ENCODE peak calls at places on chromosomes 11 and 22, in six cellular contexts. Q is heart right ventricle, W is GM06990, V is epithelial cell of esophagus, H is HCT116, S is choroid plexus epithelial cell. N is an unnamed sample.

GRCh38 chr11:11841121-11841604 is 609 bp upstream of the USP47 start:
- DNase-seq in Q (peak), H (peak), W (no peak), V (no peak), S (peak), N (no peak)

GRCh38 chr22:35888181-35888870 is 140.3 kb downstream of the RBFOX2 start:
- DNase-seq in Q (no peak), W (no peak), V (no peak), S (no peak), H (no peak), N (no peak)

GRCh38 chr11:18280438-18281046 is 14.5 kb downstream of the SAA1 start:
- DNase-seq in S (no peak), Q (no peak), V (no peak), W (peak), H (no peak), N (no peak)

GRCh38 chr11:65185166-65185565 is 3.4 kb downstream of the CAPN1 start:
- DNase-seq in Q (no peak), H (no peak), W (no peak), S (no peak), V (no peak), N (no peak)

GRCh38 chr11:1746516-1746931 is 3.9 kb downstream of the IFITM10 start:
- DNase-seq in S (no peak), H (no peak), W (no peak), V (no peak), Q (no peak), N (no peak)

GRCh38 chr11:121800704-121801516 is 315.1 kb downstream of the BLID start:
- DNase-seq in W (no peak), V (no peak), Q (no peak), H (no peak), S (peak), N (no peak)

GRCh38 chr11:35539781-35540281 is 14.4 kb upstream of the PAMR1 start:
- DNase-seq in W (no peak), H (no peak), Q (peak), S (peak), V (peak), N (no peak)

GRCh38 chr11:37504925-37505324 is 906.9 kb upstream of the RAG2 start:
- DNase-seq in Q (no peak), S (peak), W (no peak), V (peak), H (no peak), N (no peak)

GRCh38 chr11:110121204-110121603 is 28.0 kb downstream of the ZC3H12C start:
- DNase-seq in Q (no peak), S (peak), W (no peak), H (no peak), V (peak), N (no peak)

GRCh38 chr11:67024410-67024809 is 1.5 kb downstream of the SYT12 start:
- DNase-seq in Q (no peak), S (no peak), H (no peak), V (no peak), W (peak), N (no peak)

GRCh38 chr22:40637181-40638150 is 947 bp upstream of the MRTFA start:
- DNase-seq in Q (peak), H (no peak), W (no peak), V (peak), S (no peak), N (no peak)

GRCh38 chr22:38417252-38418060 is 37.5 kb downstream of the KCNJ4 start:
- DNase-seq in H (no peak), Q (no peak), V (no peak), W (no peak), S (no peak), N (no peak)

GRCh38 chr22:44995715-44996114 is 14.1 kb downstream of the PHF21B start:
- DNase-seq in H (no peak), Q (no peak), W (no peak), V (no peak), S (no peak), N (no peak)

GRCh38 chr11:86802601-86803051 is 2.3 kb downstream of the PRSS23 start:
- DNase-seq in S (peak), H (peak), Q (no peak), V (peak), W (no peak), N (no peak)

GRCh38 chr11:119093951-119094815 is 7.5 kb downstream of the DPAGT1 start:
- DNase-seq in W (peak), S (peak), H (no peak), V (peak), Q (no peak), N (no peak)

GRCh38 chr22:23396362-23397007 is 183.6 kb downstream of the IGLL1 start:
- DNase-seq in Q (no peak), V (no peak), S (no peak), W (no peak), H (no peak), N (no peak)

GRCh38 chr11:46457659-46458058 is 66.1 kb upstream of the CHRM4 start:
- DNase-seq in V (peak), S (peak), H (no peak), Q (no peak), W (no peak), N (no peak)
- TF ChIP-seq CTCF in V (no peak), S (no peak), H (no peak), Q (no peak), W (no peak), N (no peak)

GRCh38 chr11:46295996-46296519 is 18.6 kb downstream of the CREB3L1 start:
- DNase-seq in Q (peak), V (no peak), S (peak), H (no peak), W (no peak), N (no peak)
- H3K4me3 ChIP-seq in Q (peak), V (peak), S (peak), H (no peak), W (peak), N (peak)

DNA sequence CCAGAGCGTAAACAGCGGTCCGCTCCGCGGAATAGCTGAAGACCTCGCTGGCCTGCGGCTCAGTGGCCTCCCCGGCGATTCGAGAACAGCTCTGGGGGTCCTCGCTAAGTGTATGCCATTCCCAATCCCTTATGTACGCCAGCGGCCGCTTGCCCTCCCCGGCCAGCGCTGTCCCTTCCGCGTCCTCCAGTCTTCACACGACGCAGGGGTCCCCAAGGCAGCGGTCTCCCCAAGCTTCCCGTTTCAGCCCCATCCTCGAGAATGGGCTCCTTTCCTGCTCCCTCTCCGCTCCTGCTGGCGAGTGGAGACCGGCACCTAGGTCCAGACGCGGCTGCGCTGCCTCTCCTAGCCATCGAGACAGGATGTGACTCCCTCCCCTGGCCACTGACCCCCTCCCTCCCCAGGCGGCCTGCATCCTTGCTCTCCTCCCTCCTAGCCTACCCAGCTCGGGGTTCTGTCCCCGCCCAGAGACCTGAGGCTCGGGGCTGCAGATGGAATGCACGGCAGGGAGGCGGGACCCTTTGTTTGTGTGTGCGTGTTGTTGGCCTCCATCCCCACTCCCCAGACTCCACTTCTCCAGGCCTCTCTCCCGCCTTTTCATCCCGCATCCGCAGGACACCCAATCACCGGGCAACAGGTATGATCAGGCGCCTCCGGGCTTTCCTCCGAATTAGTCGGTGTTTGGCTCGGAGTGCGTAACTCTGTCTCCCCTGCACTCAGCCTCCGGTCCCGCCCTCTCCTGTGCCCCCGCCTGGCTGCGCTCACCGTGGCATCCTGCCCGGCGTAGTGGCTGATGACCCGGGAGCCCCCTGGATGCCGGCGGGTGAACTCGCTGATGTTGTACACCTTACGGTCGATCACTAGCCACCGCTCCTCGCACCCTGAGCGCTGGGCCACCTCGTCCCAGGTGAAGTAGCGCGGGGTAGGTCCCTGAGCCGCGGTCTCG is 740 bp downstream of the FADS1 start:
- DNase-seq in H (peak), V (peak), Q (peak), S (peak), W (peak), N (no peak)
- TF ChIP-seq CTCF in H (no peak), V (no peak), Q (no peak), S (no peak), W (peak), N (peak)

GRCh38 chr11:93757924-93758865 is 16.7 kb downstream of the C11orf54 start:
- DNase-seq in V (no peak), Q (no peak), W (no peak), S (no peak), H (no peak), N (no peak)
- H3K4me3 ChIP-seq in V (no peak), Q (no peak), W (no peak), S (no peak), H (no peak), N (no peak)

DNA sequence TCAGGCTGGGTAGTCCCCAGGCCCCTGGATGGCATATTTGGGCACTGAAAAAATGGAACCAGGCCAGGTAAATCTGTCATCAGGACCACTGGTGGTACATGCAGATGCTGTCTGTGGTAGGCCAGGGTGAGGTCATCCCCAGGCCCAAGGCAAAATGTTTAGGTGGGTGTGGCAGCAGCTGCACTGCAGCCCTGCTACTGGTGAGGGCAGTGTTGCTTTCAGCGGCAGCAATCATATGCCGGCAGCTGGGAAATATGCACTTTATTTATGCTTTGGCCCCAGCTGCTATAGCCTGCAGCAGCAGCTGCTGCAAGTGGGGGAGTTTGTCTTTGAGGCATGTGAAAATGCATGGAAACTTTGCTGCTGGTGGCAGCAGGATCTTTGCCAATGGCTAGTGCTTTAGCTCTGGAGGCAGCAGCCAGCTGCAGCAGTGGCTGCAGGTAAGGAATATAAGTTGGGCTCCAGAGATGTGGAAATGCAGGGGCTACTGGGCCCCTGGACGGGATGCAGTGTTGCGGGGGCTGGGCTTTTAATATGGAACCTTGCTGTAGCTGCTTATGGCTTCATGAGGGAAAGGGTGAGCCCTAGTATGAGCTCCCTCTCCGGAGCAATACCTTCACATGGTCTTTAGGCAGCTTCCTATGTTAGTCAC is 365.7 kb upstream of the CADM1 start:
- DNase-seq in S (no peak), Q (no peak), H (no peak), V (peak), W (peak), N (peak)
- TF ChIP-seq CTCF in S (no peak), Q (peak), H (no peak), V (no peak), W (peak), N (peak)

DNA sequence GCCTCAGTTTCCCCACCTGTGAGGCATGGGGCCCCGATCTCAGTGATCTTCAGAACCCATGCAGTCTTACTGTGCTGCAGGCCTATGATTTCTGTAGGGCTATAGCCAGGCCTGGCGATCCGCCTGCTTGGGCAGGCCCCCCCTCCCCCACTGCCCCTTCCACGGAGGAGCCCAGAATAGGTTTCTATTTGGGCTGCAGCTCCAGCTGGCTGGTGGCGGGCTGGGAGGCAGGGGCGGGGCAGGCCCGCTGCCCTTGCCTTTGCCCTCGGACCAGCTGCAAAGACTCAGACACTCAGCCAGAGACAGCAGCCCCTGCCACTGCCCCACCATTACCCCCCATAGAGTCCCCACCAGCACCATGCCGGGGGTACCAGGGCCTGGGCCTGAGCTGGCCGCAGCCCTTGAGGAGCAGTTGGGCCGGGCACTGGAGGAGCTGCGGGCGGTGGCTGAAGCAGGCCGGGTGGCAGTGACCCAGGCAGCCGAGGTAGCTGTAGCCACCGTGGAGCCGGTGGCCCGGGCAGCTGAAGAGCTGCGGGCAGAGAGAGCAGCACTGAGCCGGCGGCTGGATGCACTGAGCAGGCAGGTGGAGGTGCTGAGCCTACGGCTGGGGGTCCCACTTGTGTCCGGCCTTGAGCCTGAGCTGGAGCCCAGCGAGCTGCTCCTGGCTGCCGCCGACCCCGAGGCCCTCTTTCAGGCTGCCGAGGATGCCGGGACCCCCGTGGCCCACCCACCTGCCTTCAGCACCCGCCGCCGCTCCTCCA is 12.2 kb downstream of the SMTN start:
- DNase-seq in S (no peak), W (no peak), Q (peak), H (no peak), V (no peak), N (no peak)
- H3K4me3 ChIP-seq in S (no peak), W (no peak), Q (peak), H (no peak), V (no peak), N (no peak)

GRCh38 chr11:57567512-57568329 is at the start of gene UBE2L6:
- DNase-seq in V (peak), H (no peak), Q (peak), W (peak), S (peak), N (no peak)
- TF ChIP-seq CTCF in V (no peak), H (no peak), Q (peak), W (no peak), S (no peak), N (peak)

GRCh38 chr11:61699737-61700160 is 19.6 kb downstream of the DAGLA start:
- DNase-seq in H (no peak), Q (peak), V (peak), W (no peak), S (no peak), N (no peak)

GRCh38 chr11:61702701-61703312 is 22.6 kb downstream of the DAGLA start:
- DNase-seq in Q (no peak), S (no peak), V (no peak), H (no peak), W (no peak), N (no peak)

GRCh38 chr11:61700720-61701119 is 20.5 kb downstream of the DAGLA start:
- DNase-seq in S (no peak), V (peak), H (no peak), Q (no peak), W (no peak), N (no peak)

GRCh38 chr11:61700221-61700620 is 20.0 kb downstream of the DAGLA start:
- DNase-seq in Q (no peak), H (peak), V (peak), W (no peak), S (peak), N (no peak)

GRCh38 chr11:61701298-61701993 is 21.3 kb downstream of the DAGLA start:
- DNase-seq in Q (no peak), V (peak), H (peak), S (peak), W (no peak), N (no peak)
- H3K4me3 ChIP-seq in Q (no peak), V (no peak), H (no peak), S (no peak), W (no peak), N (no peak)

GRCh38 chr11:32288276-32288675 is 147.1 kb downstream of the WT1 start:
- DNase-seq in V (no peak), Q (no peak), S (no peak), W (no peak), H (no peak), N (no peak)
- TF ChIP-seq CTCF in V (no peak), Q (no peak), S (peak), W (peak), H (peak), N (peak)